ENCODE peak calls at places on chromosome 13, in seven cellular contexts. Z, X, I, D, H, L and S are unnamed samples. For H3K4me1, the result is how much of the 10 kb centered on the place peaks cover.

GRCh38 chr13:23433171-23434153 is at the start of gene SACS:
- DNase-seq in H (peak), I (no peak), D (no peak), L (no peak), Z (peak), X (no peak), S (no peak)

GRCh38 chr13:111899714-111900389 is 167.1 kb upstream of the SOX1 start:
- DNase-seq in I (no peak), H (peak), Z (no peak), L (no peak), D (no peak), X (no peak), S (no peak)

GRCh38 chr13:20702945-20703784 is at the start of gene IL17D:
- DNase-seq in H (peak), D (no peak), I (no peak), Z (peak), L (no peak), X (peak), S (no peak)

GRCh38 chr13:34608326-34608725 is 333.7 kb upstream of the NBEA start:
- DNase-seq in X (no peak), Z (no peak), H (no peak), D (no peak), L (no peak), I (no peak), S (no peak)

GRCh38 chr13:89897681-89898080 is 1449.8 kb upstream of the MIR17HG start:
- DNase-seq in Z (no peak), H (no peak), L (no peak), X (no peak), I (no peak), D (no peak), S (no peak)

GRCh38 chr13:52461265-52461664 is 6.0 kb downstream of the CKAP2 start:
- DNase-seq in H (no peak), X (no peak), D (no peak), Z (no peak), I (no peak), L (no peak), S (no peak)

GRCh38 chr13:61128850-61129645 is 286.6 kb downstream of the PCDH20 start:
- DNase-seq in X (no peak), H (no peak), I (no peak), L (no peak), D (no peak), Z (no peak), S (no peak)

GRCh38 chr13:105598551-105598950 is 936.9 kb downstream of the EFNB2 start:
- DNase-seq in Z (no peak), L (no peak), I (no peak), H (no peak), X (no peak), D (no peak), S (no peak)

GRCh38 chr13:37944476-37945442 is 75.2 kb upstream of the TRPC4 start:
- DNase-seq in D (no peak), I (no peak), X (no peak), L (no peak), H (no peak), Z (no peak), S (no peak)

GRCh38 chr13:47337781-47338507 is 441.1 kb upstream of the HTR2A start:
- DNase-seq in L (no peak), D (no peak), X (no peak), H (no peak), Z (no peak), I (no peak), S (no peak)

GRCh38 chr13:20475927-20476691 is 49.5 kb downstream of the CRYL1 start:
- DNase-seq in I (no peak), D (no peak), X (peak), L (no peak), H (no peak), Z (no peak), S (no peak)

GRCh38 chr13:102550507-102550906 is 46.3 kb upstream of the TPP2 start:
- DNase-seq in Z (no peak), L (no peak), I (no peak), D (no peak), H (no peak), X (no peak), S (no peak)

DNA sequence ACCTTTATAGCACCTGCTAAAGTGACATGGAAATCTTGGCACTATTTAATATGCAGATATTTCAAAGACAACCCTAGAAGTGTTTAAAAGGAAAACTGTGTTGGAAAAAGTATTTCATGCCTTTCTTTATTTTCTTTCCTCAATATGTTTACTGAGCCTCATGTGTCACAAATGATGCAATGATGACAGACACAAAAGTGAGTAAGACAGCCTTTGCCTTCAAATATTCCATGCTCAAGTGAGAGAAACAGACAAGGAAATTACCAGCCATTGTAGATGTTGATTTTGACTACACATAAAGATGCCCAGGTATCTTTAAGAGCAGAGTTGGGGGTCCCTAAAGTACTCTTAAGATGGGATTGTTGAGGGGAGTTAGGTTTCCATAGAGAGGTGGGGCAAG is 48.0 kb upstream of the TPP2 start:
- DNase-seq in L (no peak), X (no peak), I (no peak), D (no peak), H (no peak), Z (no peak), S (no peak)
- H3K4me1 ChIP-seq in L (under half), X (under half), I (under half), D (under half), H (under half), Z (under half), S (under half)

GRCh38 chr13:49302817-49303216 is 55.1 kb downstream of the CDADC1 start:
- DNase-seq in X (no peak), Z (no peak), H (no peak), D (no peak), L (no peak), I (no peak), S (no peak)
- H3K4me1 ChIP-seq in X (under half), Z (under half), H (under half), D (half or more), L (half or more), I (under half), S (under half)

GRCh38 chr13:109206616-109207015 is 577.2 kb downstream of the MYO16 start:
- DNase-seq in I (no peak), X (no peak), H (no peak), L (no peak), D (no peak), Z (no peak), S (no peak)

GRCh38 chr13:109204657-109205056 is 575.2 kb downstream of the MYO16 start:
- DNase-seq in L (no peak), Z (no peak), I (no peak), X (no peak), D (no peak), H (no peak), S (no peak)

GRCh38 chr13:109204252-109204651 is 574.8 kb downstream of the MYO16 start:
- DNase-seq in Z (no peak), X (no peak), D (no peak), I (no peak), L (no peak), H (no peak), S (no peak)

GRCh38 chr13:109203587-109203986 is 574.2 kb downstream of the MYO16 start:
- DNase-seq in H (no peak), X (no peak), D (no peak), L (no peak), Z (no peak), I (no peak), S (no peak)

DNA sequence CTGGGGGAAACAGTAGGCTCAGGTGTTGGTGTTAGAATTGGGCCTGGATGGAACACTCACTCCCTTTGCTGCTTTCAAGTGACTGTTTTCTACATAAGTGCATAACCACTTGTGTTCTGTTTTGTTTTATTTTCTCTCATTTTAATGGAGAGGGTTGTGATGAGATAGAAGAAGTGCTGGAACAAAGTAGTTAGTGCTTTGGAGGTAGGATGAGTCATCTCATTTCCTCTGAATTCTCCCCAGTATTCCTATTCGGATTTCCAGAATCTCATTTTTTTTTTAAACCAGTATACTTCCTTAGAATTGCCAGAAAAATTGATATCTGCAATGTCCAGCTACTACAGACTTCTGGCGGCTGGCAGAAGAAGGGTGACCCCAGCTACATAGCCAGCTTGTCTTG is 575.9 kb downstream of the MYO16 start:
- DNase-seq in H (no peak), L (no peak), X (no peak), Z (no peak), D (no peak), I (no peak), S (no peak)
- H3K4me1 ChIP-seq in H (under half), L (under half), X (under half), Z (under half), D (under half), I (under half), S (under half)

GRCh38 chr13:99271249-99271648 is 13.1 kb upstream of the GPR18 start:
- DNase-seq in L (no peak), D (no peak), I (no peak), H (no peak), X (no peak), Z (no peak), S (no peak)
- H3K4me1 ChIP-seq in L (under half), D (under half), I (under half), H (under half), X (half or more), Z (under half), S (under half)

GRCh38 chr13:50596776-50597203 is 246.7 kb downstream of the DLEU7 start:
- DNase-seq in Z (no peak), D (peak), H (no peak), L (no peak), I (no peak), X (no peak), S (no peak)

GRCh38 chr13:50594276-50594970 is 249.1 kb downstream of the DLEU7 start:
- DNase-seq in X (no peak), L (no peak), Z (no peak), D (peak), I (no peak), H (no peak), S (no peak)

GRCh38 chr13:50598338-50598737 is 245.2 kb downstream of the DLEU7 start:
- DNase-seq in L (no peak), Z (no peak), H (no peak), I (no peak), D (peak), X (no peak), S (no peak)

GRCh38 chr13:50593228-50593627 is 250.3 kb downstream of the DLEU7 start:
- DNase-seq in H (no peak), D (no peak), L (no peak), X (no peak), I (no peak), Z (no peak), S (no peak)

GRCh38 chr13:50596103-50596502 is 247.4 kb downstream of the DLEU7 start:
- DNase-seq in X (no peak), L (no peak), I (no peak), D (no peak), Z (no peak), H (no peak), S (no peak)
- H3K4me1 ChIP-seq in X (under half), L (under half), I (under half), D (half or more), Z (under half), H (under half), S (under half)

GRCh38 chr13:73956795-73957408 is 177.3 kb downstream of the KLF12 start:
- DNase-seq in X (no peak), L (no peak), I (no peak), Z (no peak), H (no peak), D (no peak), S (no peak)

GRCh38 chr13:73948848-73949529 is 185.2 kb downstream of the KLF12 start:
- DNase-seq in H (no peak), D (no peak), Z (no peak), I (no peak), X (no peak), L (no peak), S (no peak)

GRCh38 chr13:73956101-73956500 is 178.1 kb downstream of the KLF12 start:
- DNase-seq in Z (no peak), I (no peak), H (no peak), L (no peak), X (no peak), D (no peak), S (no peak)

GRCh38 chr13:73954808-73955207 is 179.4 kb downstream of the KLF12 start:
- DNase-seq in Z (no peak), D (no peak), H (no peak), X (no peak), L (no peak), I (no peak), S (no peak)

DNA sequence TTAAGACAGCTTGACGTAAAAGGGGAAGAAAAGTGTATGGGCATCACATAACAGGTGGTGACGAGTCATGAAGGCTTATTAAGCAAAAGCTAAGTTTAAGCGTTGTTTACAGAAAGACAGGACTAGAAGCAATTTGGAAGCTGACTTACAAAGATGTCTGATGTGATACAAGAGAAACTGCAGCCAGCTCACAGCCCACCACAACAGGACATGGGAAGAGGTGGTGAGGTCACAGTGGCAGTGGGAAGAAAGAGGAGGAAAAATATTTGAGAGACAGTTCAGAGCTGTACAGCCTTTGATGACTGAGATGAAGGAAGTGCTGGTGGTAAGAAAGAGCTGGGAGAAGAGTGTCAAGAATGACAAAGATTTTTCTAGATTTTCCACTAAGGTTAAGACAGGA is 181.5 kb downstream of the KLF12 start:
- DNase-seq in X (no peak), Z (no peak), L (no peak), D (no peak), I (no peak), H (no peak), S (no peak)
- H3K4me1 ChIP-seq in X (under half), Z (under half), L (under half), D (under half), I (under half), H (under half), S (under half)

DNA sequence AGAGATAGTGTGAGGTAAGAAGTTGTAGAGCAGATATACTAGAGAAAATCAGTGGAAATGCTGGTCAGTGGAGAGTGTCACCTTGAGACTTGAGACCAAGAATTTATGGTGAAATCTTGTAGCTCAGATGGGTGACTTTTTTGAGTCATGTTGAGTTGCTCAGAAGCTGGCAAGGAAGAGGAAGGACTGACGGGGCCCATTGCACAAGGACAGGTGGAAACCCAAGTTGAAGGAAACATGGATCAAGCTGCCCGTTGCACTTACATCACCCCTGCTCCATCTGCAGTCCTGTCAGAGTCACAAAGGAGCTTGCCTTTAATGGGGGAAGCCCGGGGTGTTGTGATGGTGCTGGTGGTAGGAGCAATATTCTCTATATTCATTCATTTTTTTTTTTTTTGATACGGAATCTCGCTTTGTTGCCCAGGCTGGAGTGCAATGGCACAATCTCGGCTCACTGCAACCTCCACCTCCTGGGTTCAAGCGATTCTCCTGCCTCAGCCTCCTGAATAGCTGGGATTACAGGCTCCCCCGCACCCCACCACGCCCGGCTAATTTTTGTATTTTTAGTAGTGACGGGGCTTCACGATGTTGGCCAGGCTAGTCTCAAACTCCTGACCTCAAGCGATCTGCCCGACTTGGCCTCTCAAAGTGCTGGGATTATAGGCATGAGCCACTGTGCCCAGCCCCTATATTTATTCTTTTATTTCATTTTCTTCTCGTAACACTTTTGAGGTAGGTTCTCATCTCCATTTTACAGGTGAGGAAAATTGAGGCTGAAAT is 27.4 kb downstream of the UBAC2 start:
- DNase-seq in Z (peak), D (no peak), H (no peak), I (peak), L (no peak), X (no peak), S (no peak)
- H3K4me1 ChIP-seq in Z (half or more), D (under half), H (under half), I (under half), L (under half), X (half or more), S (under half)

DNA sequence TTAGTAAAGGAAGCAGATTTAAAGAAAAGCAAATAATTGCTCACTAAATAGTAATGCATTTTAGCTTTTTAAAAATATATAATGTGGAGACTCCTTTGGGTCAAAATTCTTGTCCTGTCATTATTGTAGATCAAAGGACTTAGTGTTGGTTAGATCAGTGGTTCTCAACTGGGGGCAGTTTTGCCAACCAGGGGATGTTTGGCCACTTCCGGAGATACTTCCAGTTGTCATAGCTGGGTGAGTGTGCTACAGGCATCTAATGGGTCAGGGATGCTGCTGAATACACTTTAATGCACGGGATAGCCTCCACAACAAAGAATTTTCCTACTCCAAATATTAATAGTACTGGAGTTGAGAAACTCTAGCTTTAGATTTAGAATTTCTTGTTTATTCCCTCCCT is 126.8 kb downstream of the LMO7 start:
- DNase-seq in Z (no peak), L (no peak), X (no peak), H (no peak), D (peak), I (no peak), S (no peak)
- H3K4me1 ChIP-seq in Z (under half), L (under half), X (under half), H (under half), D (half or more), I (under half), S (under half)

DNA sequence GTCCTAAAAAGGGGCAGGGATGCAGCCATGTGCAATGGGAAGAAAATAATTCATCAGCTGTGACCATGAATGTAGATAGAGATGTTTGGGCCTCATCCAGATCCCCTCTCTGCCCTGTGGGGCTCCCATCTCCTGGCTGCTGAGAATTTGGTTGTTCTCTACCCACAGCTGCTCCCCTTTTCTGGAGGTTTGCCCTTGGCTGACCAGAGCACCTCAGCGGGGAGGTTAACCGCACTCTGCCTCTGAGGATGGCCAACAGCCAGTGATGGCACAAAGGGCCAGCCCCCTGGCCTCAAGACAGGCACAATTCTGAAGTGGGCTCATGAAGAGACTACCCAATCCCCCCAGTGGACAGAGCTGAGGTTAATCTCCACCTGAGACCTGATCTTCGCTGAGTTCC is 61.5 kb upstream of the SERP2 start:
- DNase-seq in L (no peak), I (no peak), H (no peak), Z (no peak), X (no peak), D (no peak), S (no peak)
- H3K4me1 ChIP-seq in L (under half), I (under half), H (under half), Z (under half), X (under half), D (under half), S (under half)